ENCODE peak calls at places on chromosomes 13 and 19, in nine cellular contexts. One of them, this sample, is unnamed.

GRCh38 chr19:50702870-50703829 is 16.5 kb downstream of the SHANK1 start:
- DNase-seq in progenitor cell of endocrine pancreas: no peak
- DNase-seq in pancreas: no peak
- DNase-seq in osteocyte: no peak
- DNase-seq in uterus: no peak
- DNase-seq in bronchial epithelial cell: no peak
- DNase-seq in cardiac muscle cell: peak
- DNase-seq in cardiac fibroblast: peak
- DNase-seq in nephron progenitor cell: no peak
- DNase-seq in this sample: no peak

GRCh38 chr13:106450991-106451390 is 84.5 kb downstream of the EFNB2 start:
- DNase-seq in progenitor cell of endocrine pancreas: no peak
- DNase-seq in pancreas: no peak
- DNase-seq in osteocyte: peak
- DNase-seq in uterus: no peak
- DNase-seq in bronchial epithelial cell: no peak
- DNase-seq in cardiac muscle cell: no peak
- DNase-seq in cardiac fibroblast: no peak
- DNase-seq in nephron progenitor cell: no peak
- DNase-seq in this sample: no peak

GRCh38 chr13:27966641-27967202 is 2.4 kb downstream of the CDX2 start:
- DNase-seq in progenitor cell of endocrine pancreas: no peak
- DNase-seq in pancreas: no peak
- DNase-seq in osteocyte: peak
- DNase-seq in uterus: no peak
- DNase-seq in bronchial epithelial cell: no peak
- DNase-seq in cardiac muscle cell: no peak
- DNase-seq in cardiac fibroblast: no peak
- DNase-seq in nephron progenitor cell: peak
- DNase-seq in this sample: no peak

GRCh38 chr13:30030141-30030750 is 179.8 kb upstream of the UBL3 start:
- DNase-seq in progenitor cell of endocrine pancreas: no peak
- DNase-seq in pancreas: no peak
- DNase-seq in osteocyte: no peak
- DNase-seq in uterus: no peak
- DNase-seq in bronchial epithelial cell: no peak
- DNase-seq in cardiac muscle cell: no peak
- DNase-seq in cardiac fibroblast: no peak
- DNase-seq in nephron progenitor cell: no peak
- DNase-seq in this sample: no peak

GRCh38 chr13:100588350-100589177 is at the start of gene GGACT:
- DNase-seq in progenitor cell of endocrine pancreas: peak
- DNase-seq in pancreas: peak
- DNase-seq in osteocyte: peak
- DNase-seq in uterus: peak
- DNase-seq in bronchial epithelial cell: peak
- DNase-seq in cardiac muscle cell: peak
- DNase-seq in cardiac fibroblast: peak
- DNase-seq in nephron progenitor cell: peak
- DNase-seq in this sample: peak

GRCh38 chr13:27482996-27483395 is 32.6 kb upstream of the MTIF3 start:
- DNase-seq in progenitor cell of endocrine pancreas: no peak
- DNase-seq in pancreas: no peak
- DNase-seq in osteocyte: no peak
- DNase-seq in uterus: no peak
- DNase-seq in bronchial epithelial cell: no peak
- DNase-seq in cardiac muscle cell: no peak
- DNase-seq in cardiac fibroblast: no peak
- DNase-seq in nephron progenitor cell: no peak
- DNase-seq in this sample: no peak

GRCh38 chr19:38845374-38846024 is 4.3 kb downstream of the HNRNPL start:
- DNase-seq in progenitor cell of endocrine pancreas: no peak
- DNase-seq in pancreas: no peak
- DNase-seq in osteocyte: no peak
- DNase-seq in uterus: no peak
- DNase-seq in bronchial epithelial cell: no peak
- DNase-seq in cardiac muscle cell: no peak
- DNase-seq in cardiac fibroblast: no peak
- DNase-seq in nephron progenitor cell: no peak
- DNase-seq in this sample: no peak

GRCh38 chr13:27172495-27172842 is 858 bp upstream of the USP12 start:
- DNase-seq in progenitor cell of endocrine pancreas: no peak
- DNase-seq in pancreas: no peak
- DNase-seq in osteocyte: no peak
- DNase-seq in uterus: no peak
- DNase-seq in bronchial epithelial cell: no peak
- DNase-seq in cardiac muscle cell: no peak
- DNase-seq in cardiac fibroblast: peak
- DNase-seq in nephron progenitor cell: no peak
- DNase-seq in this sample: peak

GRCh38 chr19:44618640-44619357 is 5.4 kb downstream of the IGSF23 start:
- DNase-seq in progenitor cell of endocrine pancreas: no peak
- DNase-seq in pancreas: no peak
- DNase-seq in osteocyte: no peak
- DNase-seq in uterus: no peak
- DNase-seq in bronchial epithelial cell: no peak
- DNase-seq in cardiac muscle cell: no peak
- DNase-seq in cardiac fibroblast: no peak
- DNase-seq in nephron progenitor cell: no peak
- DNase-seq in this sample: no peak

GRCh38 chr13:25733696-25734435 is 317.9 kb downstream of the SHISA2 start:
- DNase-seq in progenitor cell of endocrine pancreas: no peak
- DNase-seq in pancreas: no peak
- DNase-seq in osteocyte: no peak
- DNase-seq in uterus: no peak
- DNase-seq in bronchial epithelial cell: no peak
- DNase-seq in cardiac muscle cell: no peak
- DNase-seq in cardiac fibroblast: no peak
- DNase-seq in nephron progenitor cell: no peak
- DNase-seq in this sample: no peak

GRCh38 chr19:44600466-44600865 is 12.9 kb upstream of the IGSF23 start:
- DNase-seq in progenitor cell of endocrine pancreas: no peak
- DNase-seq in pancreas: no peak
- DNase-seq in osteocyte: no peak
- DNase-seq in uterus: no peak
- DNase-seq in bronchial epithelial cell: no peak
- DNase-seq in cardiac muscle cell: no peak
- DNase-seq in cardiac fibroblast: no peak
- DNase-seq in nephron progenitor cell: no peak
- DNase-seq in this sample: no peak

GRCh38 chr19:29715695-29716581 is 877 bp upstream of the C19orf12 start:
- DNase-seq in progenitor cell of endocrine pancreas: no peak
- DNase-seq in pancreas: no peak
- DNase-seq in osteocyte: no peak
- DNase-seq in uterus: no peak
- DNase-seq in bronchial epithelial cell: peak
- DNase-seq in cardiac muscle cell: peak
- DNase-seq in cardiac fibroblast: peak
- DNase-seq in nephron progenitor cell: no peak
- DNase-seq in this sample: no peak

GRCh38 chr13:97856001-97856675 is 97.3 kb upstream of the IPO5 start:
- DNase-seq in progenitor cell of endocrine pancreas: no peak
- DNase-seq in pancreas: peak
- DNase-seq in osteocyte: no peak
- DNase-seq in uterus: peak
- DNase-seq in bronchial epithelial cell: no peak
- DNase-seq in cardiac muscle cell: peak
- DNase-seq in cardiac fibroblast: peak
- DNase-seq in nephron progenitor cell: peak
- DNase-seq in this sample: no peak

GRCh38 chr19:52941941-52942370 is 18.7 kb upstream of the ZNF888 start:
- DNase-seq in progenitor cell of endocrine pancreas: no peak
- DNase-seq in pancreas: peak
- DNase-seq in osteocyte: no peak
- DNase-seq in uterus: peak
- DNase-seq in bronchial epithelial cell: peak
- DNase-seq in cardiac muscle cell: peak
- DNase-seq in cardiac fibroblast: peak
- DNase-seq in nephron progenitor cell: peak
- DNase-seq in this sample: peak

GRCh38 chr13:110555601-110556223 is 5.8 kb downstream of the RAB20 start:
- DNase-seq in progenitor cell of endocrine pancreas: no peak
- DNase-seq in pancreas: peak
- DNase-seq in osteocyte: no peak
- DNase-seq in uterus: no peak
- DNase-seq in bronchial epithelial cell: no peak
- DNase-seq in cardiac muscle cell: no peak
- DNase-seq in cardiac fibroblast: no peak
- DNase-seq in nephron progenitor cell: no peak
- DNase-seq in this sample: no peak

GRCh38 chr13:42649761-42650289 is 75.9 kb downstream of the TNFSF11 start:
- DNase-seq in progenitor cell of endocrine pancreas: no peak
- DNase-seq in pancreas: no peak
- DNase-seq in osteocyte: no peak
- DNase-seq in uterus: no peak
- DNase-seq in bronchial epithelial cell: no peak
- DNase-seq in cardiac muscle cell: peak
- DNase-seq in cardiac fibroblast: no peak
- DNase-seq in nephron progenitor cell: no peak
- DNase-seq in this sample: no peak

GRCh38 chr13:101930331-101930730 is 471.5 kb downstream of the FGF14 start:
- DNase-seq in progenitor cell of endocrine pancreas: no peak
- DNase-seq in pancreas: no peak
- DNase-seq in osteocyte: no peak
- DNase-seq in uterus: no peak
- DNase-seq in bronchial epithelial cell: no peak
- DNase-seq in cardiac muscle cell: no peak
- DNase-seq in cardiac fibroblast: no peak
- DNase-seq in nephron progenitor cell: no peak
- DNase-seq in this sample: no peak

GRCh38 chr13:33109801-33110200 is 93.6 kb downstream of the KL start:
- DNase-seq in progenitor cell of endocrine pancreas: no peak
- DNase-seq in pancreas: no peak
- DNase-seq in osteocyte: no peak
- DNase-seq in uterus: no peak
- DNase-seq in bronchial epithelial cell: no peak
- DNase-seq in cardiac muscle cell: no peak
- DNase-seq in cardiac fibroblast: no peak
- DNase-seq in nephron progenitor cell: no peak
- DNase-seq in this sample: no peak
- TF ChIP-seq CTCF in progenitor cell of endocrine pancreas: no peak
- TF ChIP-seq CTCF in pancreas: no peak
- TF ChIP-seq CTCF in osteocyte: peak
- TF ChIP-seq CTCF in uterus: no peak
- TF ChIP-seq CTCF in bronchial epithelial cell: no peak
- TF ChIP-seq CTCF in cardiac muscle cell: peak
- TF ChIP-seq CTCF in cardiac fibroblast: peak
- TF ChIP-seq CTCF in nephron progenitor cell: no peak
- TF ChIP-seq CTCF in this sample: peak

GRCh38 chr13:65985632-65986031 is 1244.5 kb downstream of the PCDH9 start:
- DNase-seq in progenitor cell of endocrine pancreas: no peak
- DNase-seq in pancreas: no peak
- DNase-seq in osteocyte: no peak
- DNase-seq in uterus: no peak
- DNase-seq in bronchial epithelial cell: no peak
- DNase-seq in cardiac muscle cell: no peak
- DNase-seq in cardiac fibroblast: no peak
- DNase-seq in nephron progenitor cell: peak
- DNase-seq in this sample: no peak
- TF ChIP-seq CTCF in progenitor cell of endocrine pancreas: peak
- TF ChIP-seq CTCF in pancreas: no peak
- TF ChIP-seq CTCF in osteocyte: no peak
- TF ChIP-seq CTCF in uterus: no peak
- TF ChIP-seq CTCF in bronchial epithelial cell: no peak
- TF ChIP-seq CTCF in cardiac muscle cell: no peak
- TF ChIP-seq CTCF in cardiac fibroblast: no peak
- TF ChIP-seq CTCF in nephron progenitor cell: no peak
- TF ChIP-seq CTCF in this sample: peak

GRCh38 chr19:48826606-48827020 is 9.7 kb downstream of the HSD17B14 start:
- DNase-seq in progenitor cell of endocrine pancreas: no peak
- DNase-seq in pancreas: peak
- DNase-seq in osteocyte: no peak
- DNase-seq in uterus: no peak
- DNase-seq in bronchial epithelial cell: no peak
- DNase-seq in cardiac muscle cell: no peak
- DNase-seq in cardiac fibroblast: no peak
- DNase-seq in nephron progenitor cell: no peak
- DNase-seq in this sample: no peak
- TF ChIP-seq CTCF in progenitor cell of endocrine pancreas: no peak
- TF ChIP-seq CTCF in pancreas: no peak
- TF ChIP-seq CTCF in osteocyte: no peak
- TF ChIP-seq CTCF in uterus: no peak
- TF ChIP-seq CTCF in bronchial epithelial cell: peak
- TF ChIP-seq CTCF in cardiac muscle cell: peak
- TF ChIP-seq CTCF in cardiac fibroblast: peak
- TF ChIP-seq CTCF in nephron progenitor cell: no peak
- TF ChIP-seq CTCF in this sample: peak

DNA sequence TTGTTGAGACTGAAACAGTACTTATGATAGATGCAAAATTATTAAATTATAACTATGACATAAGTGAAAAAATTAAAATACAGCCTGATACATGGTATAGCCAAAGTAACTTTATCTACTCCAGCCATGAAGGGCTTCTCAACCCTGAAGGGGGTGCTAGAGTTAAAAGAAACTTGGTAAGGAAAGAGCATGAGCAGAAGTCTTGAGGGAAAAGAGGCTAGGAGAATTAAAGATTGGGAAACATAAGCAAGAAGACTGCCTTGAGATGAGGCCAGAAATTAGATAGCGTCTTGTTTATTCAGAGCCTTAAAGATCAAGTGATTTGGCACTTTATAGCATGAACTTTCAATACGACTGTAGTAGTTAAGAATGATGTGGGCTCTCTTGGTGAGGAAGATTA is 385.5 kb upstream of the PRR20A start:
- DNase-seq in progenitor cell of endocrine pancreas: no peak
- DNase-seq in pancreas: no peak
- DNase-seq in osteocyte: no peak
- DNase-seq in uterus: no peak
- DNase-seq in bronchial epithelial cell: peak
- DNase-seq in cardiac muscle cell: peak
- DNase-seq in cardiac fibroblast: no peak
- DNase-seq in nephron progenitor cell: no peak
- DNase-seq in this sample: no peak
- TF ChIP-seq CTCF in progenitor cell of endocrine pancreas: peak
- TF ChIP-seq CTCF in pancreas: no peak
- TF ChIP-seq CTCF in osteocyte: no peak
- TF ChIP-seq CTCF in uterus: no peak
- TF ChIP-seq CTCF in bronchial epithelial cell: peak
- TF ChIP-seq CTCF in cardiac muscle cell: no peak
- TF ChIP-seq CTCF in cardiac fibroblast: no peak
- TF ChIP-seq CTCF in nephron progenitor cell: peak
- TF ChIP-seq CTCF in this sample: no peak